ENCODE peak calls at places on chromosome 22, in four cellular contexts. One of them, this sample, is unnamed.
A peak's percentile ranks its signal among the peaks of the same experiment; 100 is the strongest.

GRCh38 chr22:37675930-37676571 is 615 bp downstream of the LGALS1 start:
- DNase-seq in uterus: peak; percentile 55
- DNase-seq in fibroblast of lung: peak; percentile 25
- DNase-seq in cardiac muscle cell: peak; percentile 45
- DNase-seq in this sample: no peak

GRCh38 chr22:49161002-49161850 is 666.4 kb downstream of the BRD1 start:
- DNase-seq in cardiac muscle cell: no peak
- DNase-seq in fibroblast of lung: no peak
- DNase-seq in uterus: no peak
- DNase-seq in this sample: no peak

GRCh38 chr22:26673485-26673884 is 16.1 kb downstream of the MIAT start:
- DNase-seq in cardiac muscle cell: no peak
- DNase-seq in fibroblast of lung: peak; percentile 58
- DNase-seq in uterus: no peak
- DNase-seq in this sample: peak; percentile 13

GRCh38 chr22:37314315-37315046 is 32.2 kb downstream of the CYTH4 start:
- DNase-seq in cardiac muscle cell: peak; percentile 44
- DNase-seq in uterus: no peak
- DNase-seq in fibroblast of lung: no peak
- DNase-seq in this sample: no peak

GRCh38 chr22:31343235-31344191 is 2.6 kb downstream of the PATZ1 start:
- DNase-seq in fibroblast of lung: no peak
- DNase-seq in cardiac muscle cell: peak; percentile 35
- DNase-seq in uterus: peak; percentile 40
- DNase-seq in this sample: no peak

GRCh38 chr22:42233879-42234278 is 36.6 kb downstream of the TCF20 start:
- DNase-seq in fibroblast of lung: no peak
- DNase-seq in cardiac muscle cell: no peak
- DNase-seq in uterus: no peak
- DNase-seq in this sample: no peak

GRCh38 chr22:32680895-32681294 is 120.6 kb upstream of the TIMP3 start:
- DNase-seq in cardiac muscle cell: no peak
- DNase-seq in fibroblast of lung: no peak
- DNase-seq in uterus: no peak
- DNase-seq in this sample: no peak

GRCh38 chr22:44574057-44574456 is 76.0 kb upstream of the RTL6 start:
- DNase-seq in uterus: peak; percentile 38
- DNase-seq in cardiac muscle cell: peak; percentile 76
- DNase-seq in fibroblast of lung: peak; percentile 69
- DNase-seq in this sample: no peak

GRCh38 chr22:17113600-17113999 is 7.6 kb downstream of the TMEM121B start:
- DNase-seq in cardiac muscle cell: no peak
- DNase-seq in uterus: no peak
- DNase-seq in fibroblast of lung: no peak
- DNase-seq in this sample: no peak

GRCh38 chr22:32824531-32825315 is 23.2 kb downstream of the TIMP3 start:
- DNase-seq in uterus: no peak
- DNase-seq in fibroblast of lung: no peak
- DNase-seq in cardiac muscle cell: no peak
- DNase-seq in this sample: no peak

GRCh38 chr22:36432592-36433317 is 45.0 kb upstream of the MYH9 start:
- DNase-seq in fibroblast of lung: peak; percentile 90
- DNase-seq in cardiac muscle cell: peak; percentile 77
- DNase-seq in uterus: no peak
- DNase-seq in this sample: peak; percentile 35

GRCh38 chr22:41237707-41238569 is 2.8 kb downstream of the CHADL start:
- DNase-seq in fibroblast of lung: peak; percentile 40
- DNase-seq in uterus: peak; percentile 54
- DNase-seq in cardiac muscle cell: peak; percentile 50
- DNase-seq in this sample: no peak

GRCh38 chr22:17997456-17997855 is 26.9 kb downstream of the MICAL3 start:
- DNase-seq in fibroblast of lung: peak; percentile 57
- DNase-seq in uterus: no peak
- DNase-seq in cardiac muscle cell: no peak
- DNase-seq in this sample: peak; percentile 28

GRCh38 chr22:41840216-41840615 is 7.3 kb downstream of the SREBF2 start:
- DNase-seq in fibroblast of lung: no peak
- DNase-seq in cardiac muscle cell: no peak
- DNase-seq in uterus: no peak
- DNase-seq in this sample: no peak

GRCh38 chr22:22357024-22357868 is 112.7 kb downstream of the VPREB1 start:
- DNase-seq in fibroblast of lung: peak; percentile 23
- DNase-seq in cardiac muscle cell: peak; percentile 70
- DNase-seq in uterus: peak; percentile 20
- DNase-seq in this sample: peak; percentile 47

GRCh38 chr22:29454186-29454745 is 15.9 kb downstream of the RFPL1 start:
- DNase-seq in fibroblast of lung: peak; percentile 15
- DNase-seq in cardiac muscle cell: no peak
- DNase-seq in uterus: no peak
- DNase-seq in this sample: no peak

GRCh38 chr22:48849963-48850657 is 977.6 kb downstream of the BRD1 start:
- DNase-seq in fibroblast of lung: no peak
- DNase-seq in uterus: no peak
- DNase-seq in cardiac muscle cell: no peak
- DNase-seq in this sample: no peak

GRCh38 chr22:28978158-28978557 is 83.5 kb downstream of the C22orf31 start:
- DNase-seq in fibroblast of lung: peak; percentile 75
- DNase-seq in cardiac muscle cell: peak; percentile 38
- DNase-seq in uterus: peak; percentile 25
- DNase-seq in this sample: peak; percentile 49

GRCh38 chr22:32005453-32005852 is 37.6 kb upstream of the SLC5A1 start:
- DNase-seq in uterus: no peak
- DNase-seq in fibroblast of lung: peak; percentile 80
- DNase-seq in cardiac muscle cell: peak; percentile 66
- DNase-seq in this sample: peak; percentile 45

GRCh38 chr22:44981857-44982256 is 27.9 kb downstream of the PHF21B start:
- DNase-seq in fibroblast of lung: no peak
- DNase-seq in cardiac muscle cell: no peak
- DNase-seq in uterus: no peak
- DNase-seq in this sample: no peak

GRCh38 chr22:28802595-28803087 is 2.3 kb upstream of the XBP1 start:
- DNase-seq in uterus: no peak
- DNase-seq in cardiac muscle cell: no peak
- DNase-seq in fibroblast of lung: no peak
- DNase-seq in this sample: no peak

GRCh38 chr22:48752451-48753380 is 1075.0 kb downstream of the BRD1 start:
- DNase-seq in uterus: no peak
- DNase-seq in cardiac muscle cell: no peak
- DNase-seq in fibroblast of lung: no peak
- DNase-seq in this sample: no peak

GRCh38 chr22:43828711-43829447 is 16.8 kb upstream of the EFCAB6 start:
- DNase-seq in uterus: peak; percentile 43
- DNase-seq in cardiac muscle cell: peak; percentile 75
- DNase-seq in fibroblast of lung: peak; percentile 30
- DNase-seq in this sample: peak; percentile 4

GRCh38 chr22:48765595-48765994 is 1062.1 kb downstream of the BRD1 start:
- DNase-seq in fibroblast of lung: no peak
- DNase-seq in cardiac muscle cell: no peak
- DNase-seq in uterus: no peak
- DNase-seq in this sample: no peak

GRCh38 chr22:27144345-27144744 is 487.0 kb downstream of the MIAT start:
- DNase-seq in uterus: no peak
- DNase-seq in cardiac muscle cell: no peak
- DNase-seq in fibroblast of lung: no peak
- DNase-seq in this sample: no peak

GRCh38 chr22:26768986-26769385 is 111.6 kb downstream of the MIAT start:
- DNase-seq in cardiac muscle cell: peak; percentile 57
- DNase-seq in uterus: no peak
- DNase-seq in fibroblast of lung: peak; percentile 75
- DNase-seq in this sample: peak; percentile 11

GRCh38 chr22:36940676-36941075 is 27.2 kb downstream of the CSF2RB start:
- DNase-seq in fibroblast of lung: no peak
- DNase-seq in uterus: no peak
- DNase-seq in cardiac muscle cell: no peak
- DNase-seq in this sample: no peak

GRCh38 chr22:30921108-30921507 is 47.5 kb downstream of the MORC2 start:
- DNase-seq in uterus: no peak
- DNase-seq in fibroblast of lung: no peak
- DNase-seq in cardiac muscle cell: no peak
- DNase-seq in this sample: no peak

GRCh38 chr22:46052331-46052771 is 75.4 kb upstream of the WNT7B start:
- DNase-seq in cardiac muscle cell: no peak
- DNase-seq in uterus: peak; percentile 46
- DNase-seq in fibroblast of lung: peak; percentile 35
- DNase-seq in this sample: no peak

GRCh38 chr22:49784630-49784971 is 43.1 kb downstream of the BRD1 start:
- DNase-seq in uterus: no peak
- DNase-seq in cardiac muscle cell: no peak
- DNase-seq in fibroblast of lung: no peak
- DNase-seq in this sample: no peak

GRCh38 chr22:48647051-48647450 is 1180.6 kb downstream of the BRD1 start:
- DNase-seq in cardiac muscle cell: no peak
- DNase-seq in fibroblast of lung: no peak
- DNase-seq in uterus: no peak
- DNase-seq in this sample: no peak

DNA sequence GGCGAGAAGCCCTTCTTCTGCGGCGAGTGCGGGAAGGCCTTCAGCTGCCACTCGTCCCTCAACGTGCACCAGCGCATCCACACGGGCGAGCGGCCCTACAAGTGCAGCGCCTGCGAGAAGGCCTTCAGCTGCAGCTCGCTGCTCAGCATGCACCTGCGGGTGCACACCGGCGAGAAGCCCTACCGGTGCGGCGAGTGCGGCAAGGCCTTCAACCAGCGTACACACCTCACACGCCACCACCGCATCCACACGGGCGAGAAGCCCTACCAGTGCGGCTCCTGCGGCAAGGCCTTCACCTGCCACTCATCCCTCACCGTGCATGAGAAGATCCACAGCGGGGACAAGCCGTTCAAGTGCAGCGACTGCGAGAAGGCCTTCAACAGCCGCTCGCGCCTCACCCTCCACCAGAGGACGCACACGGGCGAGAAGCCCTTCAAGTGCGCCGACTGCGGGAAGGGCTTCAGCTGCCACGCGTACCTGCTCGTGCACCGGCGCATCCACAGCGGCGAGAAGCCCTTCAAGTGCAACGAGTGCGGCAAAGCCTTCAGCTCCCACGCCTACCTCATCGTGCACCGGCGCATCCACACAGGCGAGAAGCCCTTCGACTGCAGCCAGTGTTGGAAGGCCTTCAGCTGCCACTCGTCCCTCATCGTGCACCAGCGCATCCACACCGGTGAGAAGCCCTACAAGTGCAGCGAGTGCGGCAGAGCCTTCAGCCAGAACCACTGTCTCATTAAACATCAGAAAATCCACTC is 12.2 kb downstream of the ZNF74 start:
- DNase-seq in cardiac muscle cell: no peak
- DNase-seq in uterus: no peak
- DNase-seq in fibroblast of lung: no peak
- DNase-seq in this sample: no peak
- TF ChIP-seq CTCF in cardiac muscle cell: no peak
- TF ChIP-seq CTCF in uterus: no peak
- TF ChIP-seq CTCF in fibroblast of lung: no peak
- TF ChIP-seq CTCF in this sample: no peak

GRCh38 chr22:38740754-38741153 is 15.0 kb downstream of the SUN2 start:
- DNase-seq in fibroblast of lung: no peak
- DNase-seq in cardiac muscle cell: no peak
- DNase-seq in uterus: no peak
- DNase-seq in this sample: no peak
- H3K36me3 ChIP-seq in fibroblast of lung: peaks cover 61% of the 10 kb centered on the region
- H3K36me3 ChIP-seq in cardiac muscle cell: peaks cover 58% of the 10 kb centered on the region
- H3K36me3 ChIP-seq in uterus: no peaks in the 10 kb centered on the region
- H3K36me3 ChIP-seq in this sample: peaks cover 58% of the 10 kb centered on the region

DNA sequence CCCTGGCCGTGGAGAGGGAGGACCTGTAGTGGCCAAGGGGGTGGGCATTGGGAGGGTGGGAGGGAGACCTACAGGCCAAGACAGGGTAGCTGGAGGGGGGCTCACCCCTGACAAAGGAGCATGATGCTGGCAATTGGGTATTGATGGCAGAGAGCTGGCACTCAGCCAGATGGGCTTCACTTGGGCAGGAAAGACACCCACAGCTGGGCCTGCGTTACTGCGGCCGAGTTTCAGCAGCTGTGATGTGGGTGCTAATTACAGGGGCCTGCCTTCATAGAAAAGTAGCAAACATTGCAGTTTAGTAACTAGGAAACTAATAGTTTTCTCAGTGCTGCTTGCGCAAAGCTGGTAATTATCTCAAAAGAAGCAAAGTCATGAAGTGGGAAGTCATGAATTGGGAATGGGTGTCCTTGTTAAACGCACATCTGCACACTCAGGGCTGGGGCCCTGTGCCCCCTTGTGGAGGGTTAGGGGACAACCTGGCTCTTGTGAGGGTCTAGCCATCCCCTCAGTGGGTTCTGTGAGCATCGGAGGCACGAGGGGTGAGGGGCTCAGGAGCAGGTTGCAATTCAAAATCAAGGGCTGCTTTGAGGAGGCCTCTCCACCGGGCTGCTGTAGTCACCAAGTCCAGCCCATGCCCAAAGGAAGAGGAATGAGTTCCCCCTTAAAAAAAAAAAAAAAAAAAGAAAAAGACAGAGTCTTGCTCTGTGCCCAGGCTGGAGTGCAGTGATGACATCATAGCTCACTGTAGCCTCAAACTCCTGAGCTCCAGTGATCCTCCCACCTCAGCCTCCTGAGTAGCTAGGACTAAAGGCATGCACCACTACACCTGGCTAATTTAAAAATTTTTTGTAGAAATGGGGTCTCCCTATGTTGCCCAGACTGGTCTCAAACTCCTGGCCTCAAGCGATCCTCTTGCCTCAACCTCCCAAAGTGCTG is 24.4 kb upstream of the TXNRD2 start:
- DNase-seq in cardiac muscle cell: no peak
- DNase-seq in fibroblast of lung: no peak
- DNase-seq in uterus: no peak
- DNase-seq in this sample: no peak
- TF ChIP-seq CTCF in cardiac muscle cell: peak; percentile 45
- TF ChIP-seq CTCF in fibroblast of lung: peak; percentile 28
- TF ChIP-seq CTCF in uterus: no peak
- TF ChIP-seq CTCF in this sample: peak; percentile 70

GRCh38 chr22:40118979-40119378 is 58.7 kb upstream of the TNRC6B start:
- DNase-seq in fibroblast of lung: no peak
- DNase-seq in cardiac muscle cell: no peak
- DNase-seq in uterus: no peak
- DNase-seq in this sample: no peak

GRCh38 chr22:40120783-40121182 is 56.9 kb upstream of the TNRC6B start:
- DNase-seq in uterus: no peak
- DNase-seq in cardiac muscle cell: no peak
- DNase-seq in fibroblast of lung: no peak
- DNase-seq in this sample: no peak

GRCh38 chr22:40123387-40123786 is 54.3 kb upstream of the TNRC6B start:
- DNase-seq in cardiac muscle cell: peak; percentile 75
- DNase-seq in uterus: no peak
- DNase-seq in fibroblast of lung: no peak
- DNase-seq in this sample: no peak

GRCh38 chr22:40121463-40121862 is 56.3 kb upstream of the TNRC6B start:
- DNase-seq in uterus: no peak
- DNase-seq in cardiac muscle cell: no peak
- DNase-seq in fibroblast of lung: no peak
- DNase-seq in this sample: no peak

DNA sequence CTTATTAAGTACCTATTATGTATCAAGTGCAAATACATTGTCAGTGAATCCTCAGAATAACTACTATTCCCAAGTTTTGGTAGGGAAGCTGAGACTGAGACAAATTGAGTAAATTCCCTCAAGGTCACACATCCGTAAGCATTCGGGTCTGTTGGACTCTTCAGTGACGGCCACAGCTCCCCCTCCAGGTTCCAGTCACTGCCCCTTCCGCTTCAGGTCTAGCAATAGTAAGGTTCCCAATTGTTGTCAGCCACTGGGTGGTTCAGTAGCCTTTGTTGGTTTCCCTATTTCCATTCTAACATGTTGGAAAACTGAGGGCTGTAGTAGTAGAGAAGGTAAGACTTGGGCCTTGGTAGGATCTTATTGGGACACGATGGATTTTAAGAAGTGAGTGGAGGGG is 54.9 kb upstream of the TNRC6B start:
- DNase-seq in uterus: no peak
- DNase-seq in fibroblast of lung: no peak
- DNase-seq in cardiac muscle cell: no peak
- DNase-seq in this sample: no peak
- H3K36me3 ChIP-seq in uterus: no peaks in the 10 kb centered on the region
- H3K36me3 ChIP-seq in fibroblast of lung: no peaks in the 10 kb centered on the region
- H3K36me3 ChIP-seq in cardiac muscle cell: no peaks in the 10 kb centered on the region
- H3K36me3 ChIP-seq in this sample: no peaks in the 10 kb centered on the region